ENCODE peak calls at places on chromosome 22, in nine cellular contexts. Y is breast epithelium; R is midbrain; C is naive B cell; D is CD8-positive, alpha-beta T cell; A is iPS DF 19.7; G is glomerular endothelial cell; Q is activated T-cell treated with anti-CD3 and anti-CD28 coated beads, Interleukin-2, amount 50 U/mL, for 1 hour; T is nephron progenitor cell. K is an unnamed sample.

GRCh38 chr22:49667236-49667635 is 160.4 kb downstream of the BRD1 start:
- DNase-seq in Y (no peak), T (no peak), D (no peak), C (peak), Q (peak), G (no peak), R (no peak), A (no peak), K (no peak)

GRCh38 chr22:27032121-27032761 is 374.9 kb downstream of the MIAT start:
- DNase-seq in Q (no peak), D (no peak), C (no peak), Y (peak), A (peak), T (peak), G (no peak), R (peak), K (peak)

GRCh38 chr22:19882446-19883381 is 28.0 kb upstream of the GNB1L start:
- DNase-seq in C (no peak), R (no peak), A (no peak), G (no peak), Q (peak), Y (no peak), T (no peak), D (no peak), K (no peak)

GRCh38 chr22:49203091-49203862 is 624.4 kb downstream of the BRD1 start:
- DNase-seq in Y (no peak), A (no peak), Q (no peak), T (no peak), D (no peak), R (no peak), G (no peak), C (no peak), K (no peak)

GRCh38 chr22:50422961-50423815 is 51.6 kb downstream of the SBF1 start:
- DNase-seq in Q (no peak), C (no peak), R (no peak), D (no peak), Y (no peak), T (no peak), A (no peak), G (no peak), K (no peak)

GRCh38 chr22:46797355-46797754 is 34.9 kb downstream of the TBC1D22A start:
- DNase-seq in T (no peak), A (no peak), R (no peak), Q (no peak), D (no peak), Y (peak), C (no peak), G (no peak), K (no peak)

GRCh38 chr22:46029574-46030200 is 52.7 kb upstream of the WNT7B start:
- DNase-seq in R (no peak), A (no peak), Q (no peak), G (no peak), C (no peak), D (no peak), T (no peak), Y (no peak), K (no peak)

GRCh38 chr22:42993651-42994275 is 21.2 kb downstream of the PACSIN2 start:
- DNase-seq in A (no peak), G (no peak), C (no peak), Y (no peak), D (no peak), Q (no peak), R (no peak), T (no peak), K (peak)

GRCh38 chr22:39677967-39678366 is 107.4 kb downstream of the CACNA1I start:
- DNase-seq in Y (no peak), Q (no peak), D (no peak), T (no peak), G (no peak), A (no peak), R (no peak), C (no peak), K (no peak)

GRCh38 chr22:24975813-24976341 is 23.4 kb downstream of the KIAA1671 start:
- DNase-seq in C (no peak), Y (peak), Q (no peak), D (no peak), A (no peak), T (no peak), G (no peak), R (peak), K (peak)

GRCh38 chr22:42548597-42549328 is 5.0 kb upstream of the SERHL2 start:
- DNase-seq in D (no peak), Q (no peak), R (no peak), T (no peak), Y (no peak), G (no peak), C (no peak), A (no peak), K (no peak)

GRCh38 chr22:48686694-48687302 is 1140.9 kb downstream of the BRD1 start:
- DNase-seq in R (no peak), T (no peak), C (no peak), Q (no peak), G (no peak), D (no peak), Y (no peak), A (no peak), K (no peak)

GRCh38 chr22:24465566-24465965 is 29.6 kb upstream of the UPB1 start:
- DNase-seq in G (no peak), C (no peak), T (no peak), R (no peak), Q (no peak), Y (no peak), D (no peak), A (no peak), K (no peak)

GRCh38 chr22:45230026-45230845 is 10.5 kb downstream of the KIAA0930 start:
- DNase-seq in R (no peak), G (no peak), A (no peak), T (no peak), Q (no peak), D (no peak), C (no peak), Y (no peak), K (no peak)

GRCh38 chr22:20258584-20259335 is 9.4 kb downstream of the RTN4R start:
- DNase-seq in Q (no peak), A (no peak), T (no peak), R (no peak), Y (no peak), D (no peak), G (no peak), C (no peak), K (no peak)

K was measured in AG20443.